ENCODE peak calls at places on chromosomes 1 and 21, in four cellular contexts. F is astrocyte of the cerebellum, E is lower lobe of right lung, O is AG10803. W is an unnamed sample.

GRCh38 chr1:89588480-89588879 is 44.4 kb upstream of the LRRC8C start:
- DNase-seq in F (no peak), E (no peak), O (no peak), W (no peak)

GRCh38 chr1:66208631-66209030 is 325.3 kb upstream of the SGIP1 start:
- DNase-seq in F (no peak), E (no peak), O (no peak), W (no peak)

GRCh38 chr21:29145837-29146453 is 15.5 kb downstream of the MAP3K7CL start:
- DNase-seq in F (no peak), E (no peak), O (no peak), W (no peak)

GRCh38 chr1:192903142-192903541 is 94.3 kb downstream of the RGS2 start:
- DNase-seq in F (no peak), E (no peak), O (no peak), W (no peak)

GRCh38 chr1:172429324-172430127 is 9.0 kb downstream of the C1orf105 start:
- DNase-seq in F (peak; percentile 71), E (no peak), O (peak; percentile 76), W (peak; percentile 85)

GRCh38 chr1:87061742-87062156 is 147.3 kb downstream of the HS2ST1 start:
- DNase-seq in F (peak; percentile 29), E (no peak), O (peak; percentile 55), W (no peak)

GRCh38 chr1:226406401-226406881 is 1.5 kb downstream of the PARP1 start:
- DNase-seq in F (no peak), E (no peak), O (peak; percentile 11), W (peak; percentile 16)

GRCh38 chr1:184223216-184223615 is 163.6 kb upstream of the C1orf21 start:
- DNase-seq in F (no peak), E (no peak), O (no peak), W (no peak)

GRCh38 chr1:245110406-245110805 is 44.4 kb upstream of the KIF26B start:
- DNase-seq in F (no peak), E (no peak), O (no peak), W (no peak)

GRCh38 chr1:225343618-225344017 is 84.2 kb downstream of the LBR start:
- DNase-seq in F (no peak), E (no peak), O (peak; percentile 1), W (peak; percentile 37)

GRCh38 chr1:155043259-155043658 is 7.9 kb upstream of the ADAM15 start:
- DNase-seq in F (no peak), E (no peak), O (no peak), W (no peak)

GRCh38 chr1:245085508-245086095 is 69.2 kb upstream of the KIF26B start:
- DNase-seq in F (peak; percentile 79), E (no peak), O (peak; percentile 97), W (peak; percentile 94)

DNA sequence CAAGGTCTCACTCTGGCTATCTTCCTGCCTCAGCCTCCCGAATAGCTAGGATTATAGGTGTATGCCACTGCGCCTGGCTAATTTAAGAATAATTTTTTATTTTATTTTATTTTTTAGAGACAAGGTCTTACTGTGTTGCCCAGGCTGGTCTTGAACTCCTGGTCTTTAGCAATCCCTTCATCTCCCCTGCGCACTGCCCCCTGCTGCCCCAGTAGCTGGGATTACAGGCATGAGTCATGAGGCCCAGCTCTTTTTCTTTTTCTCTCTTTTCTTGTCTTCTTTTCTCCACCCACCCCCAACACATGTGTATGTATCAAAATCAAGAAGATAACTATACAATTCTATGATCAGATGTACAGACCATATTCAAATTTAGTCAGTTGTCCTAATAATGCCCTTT is 87.2 kb downstream of the PEX14 start:
- DNase-seq in F (no peak), E (no peak), O (no peak), W (peak; percentile 32)
- TF ChIP-seq CTCF in F (no peak), E (peak; percentile 16), O (peak; percentile 4), W (peak; percentile 52)

GRCh38 chr1:55232448-55233148 is 17.4 kb upstream of the USP24 start:
- DNase-seq in F (no peak), E (no peak), O (no peak), W (no peak)

GRCh38 chr1:55234016-55234415 is 18.9 kb upstream of the USP24 start:
- DNase-seq in F (no peak), E (no peak), O (peak; percentile 85), W (no peak)

GRCh38 chr1:55235722-55236121 is 20.6 kb upstream of the USP24 start:
- DNase-seq in F (peak; percentile 65), E (no peak), O (peak; percentile 87), W (peak; percentile 83)

GRCh38 chr1:55231745-55232144 is 16.6 kb upstream of the USP24 start:
- DNase-seq in F (no peak), E (no peak), O (no peak), W (no peak)

GRCh38 chr1:55233149-55233777 is 18.1 kb upstream of the USP24 start:
- DNase-seq in F (no peak), E (no peak), O (no peak), W (no peak)
- H3K4me3 ChIP-seq in F (no peak overlapping the region), E (no peak overlapping the region), O (no peak overlapping the region), W (no peak overlapping the region)

DNA sequence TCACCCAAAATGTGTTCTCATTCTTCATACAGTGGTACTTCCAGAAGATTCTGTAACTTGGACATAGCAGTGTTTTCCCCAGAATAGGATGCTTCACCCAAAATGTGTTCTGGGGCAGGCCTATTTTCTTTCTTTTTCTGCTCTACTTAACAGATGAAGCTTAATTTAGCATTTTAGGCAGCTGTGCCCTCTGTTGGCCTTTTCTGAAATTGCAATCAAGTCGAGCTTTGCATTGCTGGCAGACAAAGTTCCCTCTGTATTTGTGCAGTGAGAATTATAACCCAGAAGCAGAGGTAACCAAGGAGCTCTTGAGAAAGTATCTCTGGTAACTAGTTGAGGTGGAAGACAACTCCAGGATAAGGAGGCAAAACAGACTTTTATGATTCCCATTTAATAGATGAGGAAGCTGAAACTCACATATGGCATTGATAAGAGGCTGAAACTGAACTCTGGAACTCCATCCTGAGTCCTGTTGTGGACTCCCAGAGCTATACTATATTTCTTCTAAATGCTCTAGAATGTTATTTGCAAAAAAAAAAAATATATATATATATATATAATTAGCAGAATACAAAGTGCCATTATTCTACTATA is 50.3 kb upstream of the L1TD1 start:
- DNase-seq in F (peak; percentile 44), E (no peak), O (peak; percentile 57), W (peak; percentile 77)
- TF ChIP-seq CTCF in F (peak; percentile 82), E (peak; percentile 66), O (peak; percentile 87), W (peak; percentile 81)

DNA sequence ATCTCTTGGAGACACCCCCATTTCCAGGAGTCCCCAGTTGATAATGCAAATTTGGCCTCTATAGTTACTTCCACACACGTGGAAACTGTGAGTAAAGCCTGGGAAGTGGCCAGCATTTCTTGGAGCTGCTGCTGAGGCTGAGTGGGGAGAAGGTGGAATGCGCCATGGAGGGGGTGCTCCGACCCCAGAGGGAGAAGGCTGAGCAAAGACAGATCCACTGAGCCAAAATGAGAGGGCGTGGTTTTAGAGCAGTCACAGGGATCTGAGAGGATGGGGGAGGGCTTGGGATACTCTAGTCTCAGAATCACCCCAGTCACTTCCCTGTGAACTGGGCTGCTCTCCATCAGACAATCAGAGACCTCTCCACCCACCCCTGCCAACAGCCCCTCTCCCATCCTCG is 38.7 kb downstream of the TRIM62 start:
- DNase-seq in F (no peak), E (no peak), O (peak; percentile 37), W (peak; percentile 59)
- H3K4me3 ChIP-seq in F (no peak overlapping the region), E (no peak overlapping the region), O (no peak overlapping the region), W (no peak overlapping the region)

GRCh38 chr1:203128691-203129500 is 1.4 kb downstream of the ADORA1 start:
- DNase-seq in F (no peak), E (no peak), O (no peak), W (no peak)

GRCh38 chr1:203130358-203130992 is 2.9 kb downstream of the ADORA1 start:
- DNase-seq in F (no peak), E (no peak), O (no peak), W (no peak)

GRCh38 chr1:203133969-203134725 is 6.6 kb downstream of the ADORA1 start:
- DNase-seq in F (no peak), E (no peak), O (peak; percentile 50), W (peak; percentile 23)

GRCh38 chr1:203129501-203130231 is 2.1 kb downstream of the ADORA1 start:
- DNase-seq in F (no peak), E (no peak), O (no peak), W (no peak)

DNA sequence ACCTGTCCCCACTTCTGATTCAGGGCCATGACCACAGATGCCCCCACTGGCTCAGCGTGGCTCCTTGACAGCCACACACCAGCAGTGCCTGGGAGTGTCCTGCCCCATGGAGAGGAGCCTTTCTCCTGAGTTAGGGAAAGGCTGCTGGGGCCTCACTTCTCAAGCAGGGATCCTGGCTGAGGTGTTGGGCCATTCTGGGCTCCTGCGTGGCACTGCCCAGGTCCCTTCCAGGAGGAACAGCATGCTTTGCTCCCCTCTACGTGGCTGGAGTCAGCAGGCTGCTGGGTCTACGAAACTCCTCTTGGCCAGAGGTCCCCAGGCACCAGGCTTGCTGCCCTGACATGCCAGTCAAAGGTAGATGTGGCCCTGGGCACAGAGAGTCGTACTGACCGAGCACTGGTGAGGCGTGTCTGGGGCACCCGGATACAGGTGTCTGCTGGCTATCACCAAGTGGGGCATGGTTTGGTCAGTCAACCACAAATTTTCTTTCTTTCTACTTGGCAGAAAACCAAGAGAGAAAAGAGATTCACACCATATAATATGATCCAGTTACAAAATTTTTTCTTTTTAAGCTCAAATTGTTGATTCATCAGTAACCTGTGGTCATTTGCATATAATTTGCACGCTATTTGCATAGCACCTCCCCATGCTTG is 4.1 kb downstream of the ADORA1 start:
- DNase-seq in F (no peak), E (no peak), O (no peak), W (no peak)
- TF ChIP-seq CTCF in F (no peak), E (no peak), O (no peak), W (no peak)

DNA sequence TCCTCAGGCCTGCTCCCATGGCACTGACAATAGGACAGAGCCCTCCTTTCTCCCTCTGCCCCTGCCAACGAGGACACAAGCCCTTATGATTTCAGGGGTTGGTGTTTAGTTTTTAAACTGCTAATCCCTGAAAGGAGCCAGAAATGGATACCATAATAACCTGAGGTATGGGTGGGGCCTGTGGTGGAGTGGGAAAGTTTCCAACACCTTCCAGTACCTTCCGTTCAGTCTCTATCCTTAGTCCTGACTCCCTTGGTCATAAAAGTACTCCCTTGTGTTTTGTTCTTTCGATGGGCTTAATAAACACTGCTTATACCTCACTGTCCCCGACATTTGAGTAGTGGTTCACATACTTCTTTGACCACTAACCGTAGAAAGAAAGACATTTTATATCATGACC is 141.8 kb upstream of the MAGI3 start:
- DNase-seq in F (no peak), E (no peak), O (no peak), W (no peak)
- H3K4me3 ChIP-seq in F (no peak overlapping the region), E (no peak overlapping the region), O (no peak overlapping the region), W (no peak overlapping the region)

GRCh38 chr1:12760256-12760795 is 13.2 kb upstream of the PRAMEF12 start:
- DNase-seq in F (no peak), E (no peak), O (no peak), W (no peak)
- TF ChIP-seq CTCF in F (no peak), E (no peak), O (peak; percentile 14), W (peak; percentile 13)

GRCh38 chr1:50646526-50646925 is 223.3 kb upstream of the DMRTA2 start:
- DNase-seq in F (no peak), E (no peak), O (no peak), W (no peak)

GRCh38 chr1:50645147-50645546 is 221.9 kb upstream of the DMRTA2 start:
- DNase-seq in F (no peak), E (no peak), O (no peak), W (no peak)

GRCh38 chr1:50644447-50645105 is 221.3 kb upstream of the DMRTA2 start:
- DNase-seq in F (no peak), E (no peak), O (no peak), W (peak; percentile 33)
- H3K4me3 ChIP-seq in F (no peak overlapping the region), E (peak overlapping the region; percentile 33), O (no peak overlapping the region), W (no peak overlapping the region)